ENCODE peak calls at places on chromosomes 2 and 18, in five cellular contexts. Y, K, P, Z and E are unnamed samples. For H3K4me1, the result is how much of the 10 kb centered on the place peaks cover.

GRCh38 chr2:120546077-120546864 is 189.4 kb upstream of the GLI2 start:
- DNase-seq in Y (no peak), K (no peak), P (peak), Z (no peak), E (peak)

GRCh38 chr2:109342890-109343289 is 213.9 kb downstream of the SH3RF3 start:
- DNase-seq in Y (no peak), K (no peak), P (no peak), Z (no peak), E (no peak)

GRCh38 chr2:29042581-29043075 is 31.7 kb downstream of the PCARE start:
- DNase-seq in Y (no peak), K (no peak), P (no peak), Z (no peak), E (peak)

GRCh38 chr2:26674771-26675170 is 17.8 kb upstream of the KCNK3 start:
- DNase-seq in Y (no peak), K (no peak), P (no peak), Z (no peak), E (no peak)

GRCh38 chr2:197309369-197310231 is 980 bp downstream of the ANKRD44 start:
- DNase-seq in Y (peak), K (no peak), P (peak), Z (peak), E (peak)

GRCh38 chr2:226665306-226665831 is 134.3 kb downstream of the IRS1 start:
- DNase-seq in Y (no peak), K (no peak), P (no peak), Z (no peak), E (no peak)

GRCh38 chr2:162029287-162029901 is 44.6 kb downstream of the DPP4 start:
- DNase-seq in Y (no peak), K (no peak), P (no peak), Z (no peak), E (peak)

GRCh38 chr2:48482313-48482712 is 47.6 kb upstream of the STON1 start:
- DNase-seq in Y (no peak), K (no peak), P (no peak), Z (no peak), E (peak)

GRCh38 chr2:10236571-10237391 is 65.9 kb upstream of the HPCAL1 start:
- DNase-seq in Y (no peak), K (no peak), P (no peak), Z (no peak), E (no peak)

GRCh38 chr2:130963849-130964793 is 127.4 kb downstream of the ARHGEF4 start:
- DNase-seq in Y (no peak), K (no peak), P (no peak), Z (no peak), E (peak)

GRCh38 chr2:233481368-233482142 is 85.0 kb downstream of the USP40 start:
- DNase-seq in Y (no peak), K (no peak), P (no peak), Z (peak), E (no peak)

GRCh38 chr2:190714958-190715357 is 66.1 kb downstream of the NAB1 start:
- DNase-seq in Y (no peak), K (no peak), P (no peak), Z (no peak), E (peak)

GRCh38 chr18:36672437-36673344 is 156.1 kb downstream of the TPGS2 start:
- DNase-seq in Y (no peak), K (peak), P (peak), Z (peak), E (peak)

GRCh38 chr2:64646007-64646880 is 7.5 kb downstream of the SERTAD2 start:
- DNase-seq in Y (peak), K (peak), P (peak), Z (peak), E (peak)

GRCh38 chr2:64645014-64645418 is 8.7 kb downstream of the SERTAD2 start:
- DNase-seq in Y (no peak), K (no peak), P (peak), Z (peak), E (peak)

GRCh38 chr2:64643838-64644219 is 9.9 kb downstream of the SERTAD2 start:
- DNase-seq in Y (no peak), K (no peak), P (no peak), Z (no peak), E (no peak)

GRCh38 chr2:64641585-64641984 is 12.1 kb downstream of the SERTAD2 start:
- DNase-seq in Y (no peak), K (no peak), P (no peak), Z (peak), E (no peak)

GRCh38 chr2:64644240-64645013 is 9.3 kb downstream of the SERTAD2 start:
- DNase-seq in Y (peak), K (peak), P (peak), Z (peak), E (peak)
- H3K4me1 ChIP-seq in Y (half or more), K (under half), P (under half), Z (half or more), E (half or more)

DNA sequence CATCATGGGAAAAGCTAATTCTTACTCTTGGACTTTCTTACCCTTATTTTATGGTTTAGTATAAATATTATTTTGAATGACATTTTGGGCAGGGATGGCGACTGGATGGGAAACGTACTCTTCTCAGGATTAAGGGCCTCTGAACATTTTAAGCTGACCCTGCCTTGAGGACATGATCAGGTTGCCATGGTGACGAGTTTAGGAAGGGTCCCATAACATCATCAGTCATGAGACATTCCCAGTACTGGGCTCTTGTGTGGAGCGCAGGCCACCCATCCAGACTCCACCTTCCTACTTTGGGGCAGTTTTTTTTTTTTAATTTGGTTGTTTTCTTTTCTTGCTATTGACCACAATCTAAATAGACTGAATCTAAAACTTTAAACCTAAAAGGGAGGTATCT is 40.7 kb downstream of the KCNE4 start:
- DNase-seq in Y (no peak), K (no peak), P (no peak), Z (no peak), E (no peak)
- H3K4me1 ChIP-seq in Y (under half), K (under half), P (under half), Z (under half), E (under half)

DNA sequence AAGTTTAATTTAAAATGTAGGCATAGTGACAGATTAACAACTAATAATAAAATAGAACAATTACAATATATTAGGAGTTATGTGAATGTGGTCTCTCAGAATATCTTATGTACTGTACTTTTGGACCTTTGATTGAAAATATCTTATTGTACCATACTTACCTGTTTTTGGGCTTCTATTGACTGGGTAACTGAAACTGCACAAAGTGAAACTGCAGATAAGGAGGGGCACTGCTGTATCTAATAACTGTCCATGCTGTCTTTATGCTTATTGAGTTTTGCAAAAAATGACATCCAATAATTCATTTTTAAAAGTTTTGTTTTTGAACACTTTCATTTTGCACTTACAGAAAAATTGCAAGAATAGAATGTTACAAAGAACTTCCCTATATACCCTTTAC is 19.9 kb downstream of the BIRC6 start:
- DNase-seq in Y (no peak), K (no peak), P (no peak), Z (no peak), E (no peak)
- H3K4me1 ChIP-seq in Y (under half), K (under half), P (under half), Z (under half), E (under half)

DNA sequence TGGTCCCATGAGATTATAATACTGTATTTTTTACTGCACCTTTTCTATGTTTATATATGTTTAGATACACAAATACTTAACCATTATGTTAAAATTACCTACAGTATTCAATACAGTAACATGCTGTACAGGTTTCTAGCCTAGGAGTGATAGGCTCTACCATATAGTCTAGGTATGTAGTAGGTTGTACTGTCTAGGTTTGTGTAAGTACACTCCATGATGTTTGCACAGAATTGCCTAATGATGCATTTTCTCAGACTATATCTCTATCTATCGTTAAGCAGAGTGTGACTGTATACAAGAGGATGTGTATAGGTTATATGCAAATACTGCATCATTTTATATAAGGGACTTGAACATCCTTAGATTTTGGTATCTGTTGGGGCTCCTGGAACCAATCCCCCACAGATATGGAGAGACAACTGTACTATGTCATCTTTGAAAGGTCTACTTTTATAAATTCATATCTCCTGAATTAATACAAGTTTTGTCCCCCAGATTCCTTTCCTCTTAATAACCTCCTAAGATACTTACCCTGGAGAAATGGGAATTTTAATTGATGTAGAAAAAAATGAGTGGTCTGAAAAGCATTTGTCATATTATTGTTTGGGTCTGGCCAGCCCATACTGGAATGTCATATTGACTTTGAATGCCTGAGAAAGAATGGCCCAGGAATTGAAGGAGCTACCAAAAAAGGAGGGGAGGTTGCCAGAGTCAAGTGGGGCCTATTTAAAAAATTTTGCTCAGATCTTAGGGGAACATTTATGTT is 36.6 kb downstream of the EHBP1 start:
- DNase-seq in Y (no peak), K (no peak), P (no peak), Z (no peak), E (peak)
- H3K4me1 ChIP-seq in Y (under half), K (under half), P (under half), Z (under half), E (half or more)

GRCh38 chr2:98502556-98503335 is 58.1 kb downstream of the INPP4A start:
- DNase-seq in Y (no peak), K (no peak), P (no peak), Z (no peak), E (peak)
- H3K4me1 ChIP-seq in Y (half or more), K (under half), P (under half), Z (under half), E (under half)